ENCODE peak calls at places on chromosomes 4 and X, in seven cellular contexts. One of them, this sample, is unnamed.

GRCh38 chrX:75649829-75650228 is 127.0 kb upstream of the ZDHHC15 start:
- DNase-seq in SK-N-SH: no peak
- DNase-seq in HepG2: peak; percentile 4
- DNase-seq in HCT116: no peak
- DNase-seq in H1: no peak
- DNase-seq in GM12878: no peak
- DNase-seq in K562: no peak
- DNase-seq in this sample: no peak

GRCh38 chr4:48261288-48261687 is 8.3 kb downstream of the TEC start:
- DNase-seq in SK-N-SH: no peak
- DNase-seq in HepG2: no peak
- DNase-seq in HCT116: no peak
- DNase-seq in H1: no peak
- DNase-seq in GM12878: no peak
- DNase-seq in K562: no peak
- DNase-seq in this sample: no peak

GRCh38 chr4:145937021-145937861 is 1.4 kb downstream of the ZNF827 start:
- DNase-seq in SK-N-SH: peak; percentile 83
- DNase-seq in HepG2: no peak
- DNase-seq in HCT116: no peak
- DNase-seq in H1: peak; percentile 74
- DNase-seq in GM12878: no peak
- DNase-seq in K562: no peak
- DNase-seq in this sample: peak; percentile 37

GRCh38 chr4:161663844-161664243 is 500.0 kb downstream of the FSTL5 start:
- DNase-seq in SK-N-SH: no peak
- DNase-seq in HepG2: no peak
- DNase-seq in HCT116: no peak
- DNase-seq in H1: no peak
- DNase-seq in GM12878: no peak
- DNase-seq in K562: no peak
- DNase-seq in this sample: no peak

GRCh38 chr4:17577660-17578481 is 873 bp downstream of the LAP3 start:
- DNase-seq in SK-N-SH: peak; percentile 77
- DNase-seq in HepG2: no peak
- DNase-seq in HCT116: no peak
- DNase-seq in H1: no peak
- DNase-seq in GM12878: no peak
- DNase-seq in K562: peak; percentile 63
- DNase-seq in this sample: peak; percentile 16

GRCh38 chr4:107631568-107631967 is 88.5 kb downstream of the PAPSS1 start:
- DNase-seq in SK-N-SH: no peak
- DNase-seq in HepG2: no peak
- DNase-seq in HCT116: no peak
- DNase-seq in H1: no peak
- DNase-seq in GM12878: no peak
- DNase-seq in K562: no peak
- DNase-seq in this sample: no peak

GRCh38 chr4:163590609-163591264 is 96.2 kb downstream of the TMA16 start:
- DNase-seq in SK-N-SH: no peak
- DNase-seq in HepG2: no peak
- DNase-seq in HCT116: no peak
- DNase-seq in H1: no peak
- DNase-seq in GM12878: no peak
- DNase-seq in K562: no peak
- DNase-seq in this sample: no peak

GRCh38 chrX:11755724-11756123 is 2.3 kb upstream of the MSL3 start:
- DNase-seq in SK-N-SH: no peak
- DNase-seq in HepG2: peak; percentile 88
- DNase-seq in HCT116: no peak
- DNase-seq in H1: no peak
- DNase-seq in GM12878: no peak
- DNase-seq in K562: no peak
- DNase-seq in this sample: no peak

GRCh38 chr4:139786494-139787354 is 121.1 kb downstream of the MGST2 start:
- DNase-seq in SK-N-SH: peak; percentile 52
- DNase-seq in HepG2: no peak
- DNase-seq in HCT116: no peak
- DNase-seq in H1: no peak
- DNase-seq in GM12878: no peak
- DNase-seq in K562: no peak
- DNase-seq in this sample: no peak

GRCh38 chrX:44431206-44431605 is 87.7 kb upstream of the EFHC2 start:
- DNase-seq in SK-N-SH: no peak
- DNase-seq in HepG2: peak; percentile 6
- DNase-seq in HCT116: peak; percentile 6
- DNase-seq in H1: no peak
- DNase-seq in GM12878: no peak
- DNase-seq in K562: no peak
- DNase-seq in this sample: no peak

GRCh38 chr4:56892686-56893085 is 15.0 kb upstream of the REST start:
- DNase-seq in SK-N-SH: no peak
- DNase-seq in HepG2: no peak
- DNase-seq in HCT116: no peak
- DNase-seq in H1: no peak
- DNase-seq in GM12878: no peak
- DNase-seq in K562: peak; percentile 20
- DNase-seq in this sample: no peak

GRCh38 chrX:81348388-81348787 is 146.5 kb downstream of the SH3BGRL start:
- DNase-seq in SK-N-SH: no peak
- DNase-seq in HepG2: no peak
- DNase-seq in HCT116: no peak
- DNase-seq in H1: no peak
- DNase-seq in GM12878: no peak
- DNase-seq in K562: no peak
- DNase-seq in this sample: no peak

GRCh38 chr4:108607426-108607825 is 12.9 kb upstream of the RPL34 start:
- DNase-seq in SK-N-SH: no peak
- DNase-seq in HepG2: no peak
- DNase-seq in HCT116: no peak
- DNase-seq in H1: no peak
- DNase-seq in GM12878: no peak
- DNase-seq in K562: no peak
- DNase-seq in this sample: no peak

GRCh38 chr4:36676139-36677050 is 395.0 kb downstream of the DTHD1 start:
- DNase-seq in SK-N-SH: no peak
- DNase-seq in HepG2: no peak
- DNase-seq in HCT116: no peak
- DNase-seq in H1: no peak
- DNase-seq in GM12878: no peak
- DNase-seq in K562: no peak
- DNase-seq in this sample: no peak

GRCh38 chrX:1124531-1124930 is 87.9 kb downstream of the CRLF2 start:
- DNase-seq in SK-N-SH: no peak
- DNase-seq in HepG2: no peak
- DNase-seq in HCT116: no peak
- DNase-seq in H1: no peak
- DNase-seq in GM12878: no peak
- DNase-seq in K562: no peak
- DNase-seq in this sample: no peak

GRCh38 chr4:176780995-176781738 is 11.6 kb downstream of the VEGFC start:
- DNase-seq in SK-N-SH: no peak
- DNase-seq in HepG2: no peak
- DNase-seq in HCT116: no peak
- DNase-seq in H1: no peak
- DNase-seq in GM12878: no peak
- DNase-seq in K562: no peak
- DNase-seq in this sample: no peak

GRCh38 chrX:153638436-153639176 is 8.4 kb upstream of the DUSP9 start:
- DNase-seq in SK-N-SH: peak; percentile 69
- DNase-seq in HepG2: no peak
- DNase-seq in HCT116: no peak
- DNase-seq in H1: no peak
- DNase-seq in GM12878: no peak
- DNase-seq in K562: no peak
- DNase-seq in this sample: no peak

GRCh38 chr4:173763374-173763773 is 233.3 kb upstream of the HAND2 start:
- DNase-seq in SK-N-SH: no peak
- DNase-seq in HepG2: no peak
- DNase-seq in HCT116: no peak
- DNase-seq in H1: no peak
- DNase-seq in GM12878: no peak
- DNase-seq in K562: no peak
- DNase-seq in this sample: no peak

GRCh38 chr4:139655116-139655515 is 10.5 kb upstream of the MGST2 start:
- DNase-seq in SK-N-SH: peak; percentile 32
- DNase-seq in HepG2: peak; percentile 65
- DNase-seq in HCT116: no peak
- DNase-seq in H1: no peak
- DNase-seq in GM12878: no peak
- DNase-seq in K562: peak; percentile 32
- DNase-seq in this sample: no peak

GRCh38 chr4:125045311-125045710 is 269.4 kb upstream of the FAT4 start:
- DNase-seq in SK-N-SH: no peak
- DNase-seq in HepG2: no peak
- DNase-seq in HCT116: no peak
- DNase-seq in H1: no peak
- DNase-seq in GM12878: no peak
- DNase-seq in K562: no peak
- DNase-seq in this sample: no peak

GRCh38 chr4:99655315-99656081 is 2.1 kb downstream of the C4orf54 start:
- DNase-seq in SK-N-SH: no peak
- DNase-seq in HepG2: no peak
- DNase-seq in HCT116: no peak
- DNase-seq in H1: no peak
- DNase-seq in GM12878: no peak
- DNase-seq in K562: no peak
- DNase-seq in this sample: peak; percentile 63

GRCh38 chrX:134646671-134647070 is 11.6 kb downstream of the PLAC1 start:
- DNase-seq in SK-N-SH: no peak
- DNase-seq in HepG2: no peak
- DNase-seq in HCT116: no peak
- DNase-seq in H1: no peak
- DNase-seq in GM12878: no peak
- DNase-seq in K562: no peak
- DNase-seq in this sample: no peak

GRCh38 chr4:136831553-136831952 is 700.7 kb downstream of the PCDH18 start:
- DNase-seq in SK-N-SH: no peak
- DNase-seq in HepG2: no peak
- DNase-seq in HCT116: peak; percentile 6
- DNase-seq in H1: no peak
- DNase-seq in GM12878: no peak
- DNase-seq in K562: no peak
- DNase-seq in this sample: no peak

DNA sequence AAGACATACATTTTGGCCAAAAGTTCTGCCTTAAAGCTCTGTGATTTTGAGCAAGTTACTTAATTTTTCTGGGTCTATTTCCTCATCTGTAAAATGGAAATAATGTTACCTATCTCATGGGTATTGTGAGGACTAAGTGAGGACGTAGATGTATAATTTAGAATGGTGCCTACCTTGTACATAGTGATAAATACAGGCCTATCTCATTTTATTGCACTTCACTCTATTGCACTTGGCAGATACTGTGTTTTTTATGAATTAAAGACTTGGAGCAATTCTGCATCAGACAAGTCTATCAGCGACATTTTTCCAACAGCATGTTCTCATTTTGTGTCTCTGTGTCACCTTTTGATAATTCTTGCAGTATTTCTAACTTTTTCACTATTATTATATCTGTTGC is 50.9 kb upstream of the RAB9B start:
- DNase-seq in SK-N-SH: no peak
- DNase-seq in HepG2: no peak
- DNase-seq in HCT116: no peak
- DNase-seq in H1: no peak
- DNase-seq in GM12878: no peak
- DNase-seq in K562: no peak
- DNase-seq in this sample: no peak
- TF ChIP-seq JUND in SK-N-SH: no peak
- TF ChIP-seq JUND in HepG2: no peak
- TF ChIP-seq JUND in HCT116: no peak
- TF ChIP-seq JUND in H1: no peak
- TF ChIP-seq JUND in GM12878: no peak
- TF ChIP-seq JUND in K562: no peak
- TF ChIP-seq JUND in this sample: no peak

DNA sequence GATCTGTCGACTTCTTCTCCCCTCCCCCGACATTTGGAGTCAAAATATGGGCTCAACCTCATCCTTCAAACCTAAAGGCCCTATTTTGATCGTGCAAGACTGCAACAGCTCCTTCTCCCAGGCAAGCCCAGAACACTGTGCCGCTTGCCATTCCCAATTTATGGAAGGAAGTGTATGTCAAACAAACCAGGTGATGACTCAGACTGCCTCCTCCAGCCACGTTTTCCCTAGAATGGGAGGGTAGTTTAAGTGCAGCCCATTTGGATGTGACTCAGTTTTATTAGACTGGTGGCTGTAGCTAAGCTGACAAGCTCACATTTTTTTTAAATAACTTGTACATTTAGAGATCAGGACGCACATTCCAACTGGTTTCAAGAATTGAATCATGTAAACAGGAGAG is 570.4 kb upstream of the DIPK2B start:
- DNase-seq in SK-N-SH: no peak
- DNase-seq in HepG2: peak; percentile 51
- DNase-seq in HCT116: peak; percentile 77
- DNase-seq in H1: no peak
- DNase-seq in GM12878: no peak
- DNase-seq in K562: peak; percentile 15
- DNase-seq in this sample: no peak
- TF ChIP-seq JUND in SK-N-SH: peak; percentile 97
- TF ChIP-seq JUND in HepG2: no peak
- TF ChIP-seq JUND in HCT116: no peak
- TF ChIP-seq JUND in H1: no peak
- TF ChIP-seq JUND in GM12878: no peak
- TF ChIP-seq JUND in K562: peak; percentile 53
- TF ChIP-seq JUND in this sample: no peak

DNA sequence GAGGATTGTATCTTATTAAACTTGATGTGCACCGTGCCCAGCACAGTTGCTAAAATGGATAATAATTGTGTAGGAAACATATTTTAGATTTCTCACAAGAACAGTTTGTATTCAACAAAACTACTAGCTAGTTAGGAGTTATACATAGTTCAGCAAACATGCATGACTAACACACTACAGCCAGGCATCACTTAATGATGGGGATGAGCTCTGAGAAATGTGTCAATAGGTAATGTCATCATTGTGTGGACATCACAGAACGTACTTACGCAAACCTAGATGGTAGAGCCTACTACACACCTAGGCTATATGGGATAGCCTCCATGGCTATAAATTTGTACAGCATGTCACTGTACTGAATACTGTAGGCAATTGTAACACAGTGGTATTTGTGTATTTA is 245.4 kb downstream of the FBXW7 start:
- DNase-seq in SK-N-SH: no peak
- DNase-seq in HepG2: no peak
- DNase-seq in HCT116: no peak
- DNase-seq in H1: no peak
- DNase-seq in GM12878: no peak
- DNase-seq in K562: no peak
- DNase-seq in this sample: no peak
- TF ChIP-seq JUND in SK-N-SH: no peak
- TF ChIP-seq JUND in HepG2: no peak
- TF ChIP-seq JUND in HCT116: no peak
- TF ChIP-seq JUND in H1: no peak
- TF ChIP-seq JUND in GM12878: no peak
- TF ChIP-seq JUND in K562: no peak
- TF ChIP-seq JUND in this sample: no peak

DNA sequence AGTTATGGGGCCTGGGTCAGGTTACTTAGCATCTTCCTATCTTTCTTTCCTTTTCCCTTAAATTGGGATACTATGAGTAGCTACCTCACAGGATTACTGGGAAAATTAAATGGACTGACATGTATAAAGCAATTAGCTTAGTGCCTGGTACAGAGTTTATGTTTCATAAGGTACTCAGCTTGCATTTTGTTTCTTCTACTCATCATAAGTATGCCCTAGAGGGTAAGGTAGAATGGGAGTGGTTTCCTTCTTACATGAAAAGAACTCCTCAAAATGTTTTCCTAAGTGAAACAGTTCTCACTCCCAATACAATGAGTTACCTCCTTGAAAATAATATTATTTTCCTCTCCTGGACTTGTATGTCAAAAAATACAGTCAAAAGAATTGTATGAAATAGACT is 75.7 kb downstream of the NPFFR2 start:
- DNase-seq in SK-N-SH: no peak
- DNase-seq in HepG2: no peak
- DNase-seq in HCT116: no peak
- DNase-seq in H1: no peak
- DNase-seq in GM12878: no peak
- DNase-seq in K562: no peak
- DNase-seq in this sample: no peak
- TF ChIP-seq JUND in SK-N-SH: no peak
- TF ChIP-seq JUND in HepG2: no peak
- TF ChIP-seq JUND in HCT116: no peak
- TF ChIP-seq JUND in H1: no peak
- TF ChIP-seq JUND in GM12878: no peak
- TF ChIP-seq JUND in K562: no peak
- TF ChIP-seq JUND in this sample: no peak